ENCODE peak calls at places on chromosomes 12 and 14, in eight cellular contexts. K is breast epithelium, I is H9, B is glutamatergic neuron, F is pancreas, S is right lobe of liver, C is tibial artery, R is Caco-2. T is an unnamed sample.

GRCh38 chr12:89183985-89184435 is 168.3 kb downstream of the DUSP6 start:
- DNase-seq in I (no peak), F (peak), S (no peak), B (no peak), C (peak), R (no peak), K (peak), T (no peak)

GRCh38 chr12:8658361-8658760 is 4.3 kb downstream of the MFAP5 start:
- DNase-seq in K (no peak), R (no peak), F (no peak), S (no peak), C (no peak), I (no peak), B (no peak), T (no peak)

GRCh38 chr14:67526676-67527459 is 6.2 kb upstream of the PLEKHH1 start:
- DNase-seq in C (no peak), F (peak), R (peak), I (peak), K (no peak), B (peak), S (peak), T (no peak)

GRCh38 chr12:115569694-115570093 is 707.8 kb downstream of the MED13L start:
- DNase-seq in F (no peak), C (no peak), I (no peak), B (peak), R (no peak), K (no peak), S (no peak), T (no peak)

GRCh38 chr12:95224202-95225170 is 6.9 kb downstream of the VEZT start:
- DNase-seq in C (no peak), S (no peak), B (no peak), F (no peak), R (no peak), K (no peak), I (no peak), T (no peak)

GRCh38 chr12:47910486-47910885 is 5.7 kb upstream of the VDR start:
- DNase-seq in C (no peak), F (no peak), I (no peak), K (no peak), S (no peak), R (peak), B (no peak), T (no peak)

GRCh38 chr14:99576761-99577705 is 27.0 kb downstream of the CCDC85C start:
- DNase-seq in S (no peak), F (no peak), R (no peak), B (no peak), I (no peak), K (no peak), C (no peak), T (no peak)

GRCh38 chr14:101683365-101683764 is 78.1 kb upstream of the PPP2R5C start:
- DNase-seq in F (no peak), R (no peak), C (no peak), K (no peak), I (no peak), B (no peak), S (no peak), T (no peak)

GRCh38 chr12:120652671-120653435 is 12.4 kb downstream of the CABP1 start:
- DNase-seq in R (no peak), F (no peak), K (no peak), B (no peak), I (no peak), C (no peak), S (peak), T (no peak)

GRCh38 chr14:71013551-71014192 is 106.4 kb downstream of the PCNX1 start:
- DNase-seq in B (no peak), I (no peak), K (no peak), F (no peak), C (no peak), S (no peak), R (no peak), T (no peak)

GRCh38 chr14:54568821-54569591 is 2.1 kb downstream of the SAMD4A start:
- DNase-seq in I (no peak), B (no peak), R (no peak), S (no peak), F (no peak), C (peak), K (no peak), T (no peak)

GRCh38 chr14:80387563-80387981 is 176.3 kb upstream of the DIO2 start:
- DNase-seq in R (no peak), C (peak), K (peak), B (no peak), S (no peak), I (no peak), F (no peak), T (no peak)

GRCh38 chr14:80388980-80389711 is 177.8 kb upstream of the DIO2 start:
- DNase-seq in S (no peak), K (no peak), B (no peak), C (no peak), F (no peak), I (no peak), R (no peak), T (no peak)

GRCh38 chr14:80395031-80395430 is 183.7 kb upstream of the DIO2 start:
- DNase-seq in R (no peak), F (no peak), C (no peak), S (no peak), K (no peak), I (no peak), B (no peak), T (no peak)

GRCh38 chr14:80393766-80394165 is 182.5 kb upstream of the DIO2 start:
- DNase-seq in F (no peak), C (no peak), B (no peak), R (no peak), I (no peak), S (no peak), K (no peak), T (no peak)

GRCh38 chr14:80390911-80391310 is 179.6 kb upstream of the DIO2 start:
- DNase-seq in I (no peak), C (no peak), S (no peak), R (no peak), K (no peak), B (no peak), F (no peak), T (no peak)
- TF ChIP-seq CTCF in I (no peak), C (no peak), S (no peak), R (no peak), K (no peak), B (no peak), F (no peak), T (no peak)

GRCh38 chr14:90383126-90383730 is 13.6 kb upstream of the CALM1 start:
- DNase-seq in S (peak), I (peak), C (peak), K (peak), F (peak), B (peak), R (peak), T (peak)
- TF ChIP-seq CTCF in S (peak), I (peak), C (peak), K (no peak), F (no peak), B (no peak), R (peak), T (peak)

GRCh38 chr14:23173796-23174195 is 9.7 kb downstream of the SLC7A8 start:
- DNase-seq in C (no peak), R (peak), B (no peak), S (no peak), F (no peak), K (no peak), I (no peak), T (no peak)

GRCh38 chr14:23173039-23173438 is 10.4 kb downstream of the SLC7A8 start:
- DNase-seq in C (no peak), R (no peak), S (no peak), I (no peak), K (no peak), F (no peak), B (no peak), T (no peak)

GRCh38 chr14:23174785-23175184 is 8.7 kb downstream of the SLC7A8 start:
- DNase-seq in B (no peak), S (no peak), I (no peak), C (no peak), K (no peak), F (no peak), R (no peak), T (no peak)

GRCh38 chr14:23175823-23176222 is 7.6 kb downstream of the SLC7A8 start:
- DNase-seq in C (no peak), R (no peak), F (no peak), S (no peak), K (no peak), I (no peak), B (no peak), T (no peak)

DNA sequence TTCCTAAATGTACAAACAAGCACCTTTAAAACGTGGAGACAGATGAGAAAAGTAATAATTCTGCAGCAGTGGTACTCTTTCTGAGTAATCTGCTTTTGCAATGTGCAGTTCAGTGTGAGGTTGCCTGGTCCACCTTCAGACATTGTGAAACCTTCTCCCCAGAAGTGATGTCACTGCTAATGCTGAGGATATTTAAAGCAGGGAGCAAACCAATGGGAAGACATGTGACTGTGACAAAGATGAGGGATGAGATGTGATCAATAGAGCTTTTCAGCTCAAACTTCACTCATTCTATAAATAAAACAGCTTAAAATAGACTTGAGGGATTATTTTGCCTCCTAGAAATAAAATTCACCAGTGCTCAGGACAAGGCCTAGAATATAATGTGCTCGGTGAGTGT is 9.2 kb downstream of the SLC7A8 start:
- DNase-seq in C (no peak), S (no peak), B (no peak), K (no peak), I (no peak), F (no peak), R (no peak), T (no peak)
- TF ChIP-seq CTCF in C (no peak), S (no peak), B (no peak), K (no peak), I (no peak), F (no peak), R (no peak), T (no peak)

DNA sequence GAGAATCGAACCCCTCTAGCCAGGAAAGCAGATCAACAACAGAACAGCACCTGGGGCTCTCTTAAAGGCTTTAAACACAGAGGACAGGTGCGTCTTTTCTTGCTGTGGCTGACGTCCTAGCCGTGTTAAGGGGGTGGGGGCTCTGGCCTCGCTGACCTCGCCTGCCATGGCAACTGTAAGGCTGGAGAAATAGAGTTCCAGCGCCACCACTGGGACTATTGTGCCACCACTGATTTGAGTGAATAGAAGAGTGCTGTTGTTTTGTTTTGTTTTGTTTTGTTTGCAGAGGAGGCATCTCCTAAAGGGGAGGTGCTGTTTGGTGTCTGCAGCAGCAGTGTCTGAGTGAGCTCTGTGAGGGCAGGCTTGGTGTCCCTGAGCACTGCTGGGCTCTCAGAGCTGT is 34.2 kb upstream of the PRMT8 start:
- DNase-seq in I (peak), R (no peak), B (no peak), K (no peak), F (peak), C (no peak), S (no peak), T (no peak)
- TF ChIP-seq CTCF in I (peak), R (peak), B (no peak), K (no peak), F (no peak), C (no peak), S (no peak), T (no peak)